ENCODE peak calls at places on chromosomes 4 and X, in eight cellular contexts. R is CD4-positive, CD25-positive, alpha-beta regulatory T cell; F is mammary epithelial cell; A is iPS DF 6.9; C is adipocyte; E is prostate gland; T is A549; J is cardiac muscle cell. Z is an unnamed sample. For H3K4me1, the result is how much of the 10 kb centered on the place peaks cover.

GRCh38 chr4:99965674-99966350 is 15.7 kb upstream of the H2AZ1 start:
- DNase-seq in C (no peak), E (no peak), R (peak), J (no peak), F (no peak), A (no peak), T (no peak), Z (no peak)

GRCh38 chr4:73434311-73434710 is 1.7 kb upstream of the AFP start:
- DNase-seq in E (no peak), C (peak), F (no peak), R (peak), T (peak), A (no peak), J (peak), Z (peak)

GRCh38 chrX:149043401-149043800 is 461.7 kb downstream of the IDS start:
- DNase-seq in F (no peak), C (no peak), R (no peak), T (no peak), J (no peak), A (no peak), E (no peak), Z (no peak)

GRCh38 chrX:109218761-109219160 is 263.1 kb downstream of the GUCY2F start:
- DNase-seq in C (no peak), A (no peak), T (no peak), F (no peak), J (no peak), R (no peak), E (no peak), Z (no peak)

GRCh38 chr4:35315419-35315818 is 928.9 kb downstream of the ARAP2 start:
- DNase-seq in F (no peak), T (no peak), E (no peak), C (no peak), A (no peak), R (no peak), J (no peak), Z (no peak)

GRCh38 chr4:8050555-8051206 is 107.9 kb downstream of the ABLIM2 start:
- DNase-seq in A (peak), E (peak), J (peak), R (no peak), F (no peak), T (no peak), C (peak), Z (no peak)

GRCh38 chr4:141275834-141276233 is 55.1 kb downstream of the ZNF330 start:
- DNase-seq in T (no peak), A (no peak), C (peak), E (no peak), J (no peak), F (no peak), R (no peak), Z (no peak)

GRCh38 chr4:90837241-90837640 is 710.0 kb downstream of the CCSER1 start:
- DNase-seq in E (no peak), C (no peak), R (no peak), J (no peak), F (no peak), T (no peak), A (no peak), Z (no peak)

GRCh38 chr4:17018013-17018412 is 119.6 kb upstream of the LDB2 start:
- DNase-seq in F (no peak), A (no peak), R (no peak), T (no peak), J (no peak), E (no peak), C (no peak), Z (no peak)

GRCh38 chrX:94977562-94977961 is 1303.6 kb downstream of the FAM133A start:
- DNase-seq in T (no peak), J (no peak), F (no peak), C (no peak), E (no peak), R (no peak), A (no peak), Z (no peak)

GRCh38 chr4:82865592-82865991 is 25.4 kb downstream of the SEC31A start:
- DNase-seq in R (peak), E (no peak), C (peak), T (peak), F (peak), J (no peak), A (no peak), Z (no peak)

GRCh38 chrX:27884654-27885053 is 76.9 kb downstream of the MAGEB10 start:
- DNase-seq in R (no peak), J (no peak), C (no peak), E (no peak), F (no peak), T (no peak), A (no peak), Z (no peak)

GRCh38 chrX:26922278-26922677 is 540.9 kb downstream of the PPP4R3C start:
- DNase-seq in R (no peak), E (no peak), T (no peak), F (no peak), C (no peak), A (no peak), J (no peak), Z (no peak)

GRCh38 chr4:137694138-137694537 is 161.8 kb upstream of the PCDH18 start:
- DNase-seq in R (no peak), T (no peak), F (no peak), E (no peak), J (no peak), C (peak), A (no peak), Z (no peak)

GRCh38 chrX:123993904-123994635 is 32.6 kb downstream of the STAG2 start:
- DNase-seq in C (peak), F (no peak), A (no peak), R (no peak), J (no peak), E (no peak), T (no peak), Z (no peak)

GRCh38 chr4:104930298-104930697 is 216.4 kb upstream of the TET2 start:
- DNase-seq in C (no peak), R (no peak), T (no peak), E (no peak), F (no peak), A (no peak), J (no peak), Z (no peak)

GRCh38 chr4:101346312-101346561 is 1.1 kb downstream of the PPP3CA start:
- DNase-seq in F (no peak), A (no peak), T (no peak), J (no peak), C (no peak), E (peak), R (peak), Z (no peak)

GRCh38 chr4:163166041-163166579 is 580 bp downstream of the NAF1 start:
- DNase-seq in F (peak), T (peak), E (peak), C (peak), J (peak), R (peak), A (no peak), Z (peak)

GRCh38 chr4:152112887-152113286 is 352.1 kb upstream of the GATB start:
- DNase-seq in J (no peak), C (no peak), T (no peak), E (no peak), A (no peak), F (no peak), R (no peak), Z (no peak)

GRCh38 chrX:107272431-107272921 is 66.1 kb downstream of the DNAAF6 start:
- DNase-seq in E (no peak), J (peak), C (no peak), F (no peak), R (peak), T (peak), A (peak), Z (no peak)

GRCh38 chr4:151361966-151362365 is 36.6 kb upstream of the SH3D19 start:
- DNase-seq in R (no peak), J (peak), T (no peak), A (no peak), C (no peak), E (no peak), F (no peak), Z (no peak)

GRCh38 chr4:13173974-13174373 is 310.2 kb downstream of the RAB28 start:
- DNase-seq in F (no peak), C (no peak), J (no peak), T (no peak), A (no peak), R (no peak), E (no peak), Z (no peak)

GRCh38 chr4:88242144-88242543 is 42.2 kb downstream of the PPM1K start:
- DNase-seq in J (no peak), T (no peak), F (no peak), R (no peak), E (no peak), C (no peak), A (no peak), Z (no peak)

GRCh38 chr4:55398966-55399365 is 3.2 kb downstream of the TMEM165 start:
- DNase-seq in R (no peak), F (peak), E (no peak), A (no peak), T (no peak), C (peak), J (peak), Z (no peak)
- H3K4me3 ChIP-seq in R (peak), F (peak), E (peak), A (no peak), T (peak), C (peak), J (peak), Z (peak)

DNA sequence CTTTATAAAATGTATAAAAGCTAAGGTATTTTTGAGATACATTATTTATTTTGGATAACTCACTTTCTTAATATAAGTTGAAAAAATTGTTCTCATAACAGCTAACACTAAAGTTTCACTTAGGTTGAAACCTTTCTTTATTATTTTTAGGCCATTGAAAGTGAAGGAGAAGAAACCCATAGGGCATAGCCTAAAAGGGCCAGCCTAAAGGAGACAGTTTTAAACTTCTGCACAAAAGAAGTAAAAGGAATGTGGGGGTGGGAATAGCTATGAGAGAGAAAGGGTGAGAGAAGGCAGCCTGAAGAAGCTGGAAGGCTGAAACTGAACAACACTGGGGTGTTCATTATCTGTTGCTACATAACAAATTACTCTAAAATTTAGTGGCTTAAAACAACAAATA is 57.6 kb upstream of the RAPGEF2 start:
- DNase-seq in F (no peak), R (no peak), E (no peak), C (no peak), J (no peak), T (no peak), A (no peak), Z (no peak)
- H3K4me1 ChIP-seq in F (under half), R (under half), E (under half), C (under half), J (under half), T (under half), A (under half), Z (under half)

GRCh38 chr4:2949782-2950125 is 13.5 kb downstream of the NOP14 start:
- DNase-seq in J (no peak), E (no peak), A (no peak), T (no peak), R (no peak), C (no peak), F (no peak), Z (no peak)
- H3K4me3 ChIP-seq in J (no peak), E (no peak), A (no peak), T (no peak), R (no peak), C (no peak), F (no peak), Z (no peak)

DNA sequence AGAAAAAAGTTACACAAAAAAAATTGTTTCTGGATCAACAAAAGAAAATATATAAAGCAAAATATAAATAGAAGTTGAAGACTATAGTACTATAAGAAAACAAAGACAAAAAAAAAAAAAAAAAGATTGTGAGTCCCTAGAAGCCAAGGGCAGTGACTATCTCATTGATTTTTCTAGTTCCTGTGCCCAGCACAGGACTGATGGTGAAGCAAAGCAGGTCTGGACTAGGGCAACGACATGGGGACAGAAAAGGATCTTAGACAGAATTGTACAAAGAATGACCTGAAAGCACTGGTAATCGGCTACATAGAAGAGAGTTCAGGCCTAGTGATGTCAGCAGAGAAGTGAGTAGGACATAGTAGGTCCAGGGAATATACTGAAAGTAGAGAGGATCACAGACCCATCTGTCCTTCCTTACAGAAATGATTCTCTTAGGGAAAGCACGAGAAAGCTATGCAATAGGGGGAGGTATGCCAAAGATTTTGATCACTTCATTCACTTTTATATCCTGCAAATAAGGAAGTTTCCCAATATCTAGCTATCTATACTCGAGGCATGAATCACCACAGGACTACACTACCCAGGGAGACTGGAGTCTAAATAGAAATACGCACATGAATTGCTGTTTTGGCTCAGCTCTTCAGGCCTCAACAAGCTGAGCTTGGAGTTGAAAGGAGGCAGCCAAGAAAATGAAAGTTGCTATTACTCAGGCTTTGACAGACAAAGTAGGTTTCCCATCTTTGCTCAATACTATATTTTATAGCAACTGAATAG is 230.9 kb upstream of the GPC4 start:
- DNase-seq in F (peak), J (no peak), T (no peak), R (no peak), E (no peak), A (no peak), C (peak), Z (no peak)
- H3K4me1 ChIP-seq in F (under half), J (under half), T (under half), R (under half), E (under half), A (under half), C (under half), Z (under half)

Z was measured in Karpas-422.